ENCODE peak calls at places on chromosomes 13 and 19, in five cellular contexts. E is GM12878, G is H1, M is K562, P is HepG2. V is an unnamed sample.

GRCh38 chr19:55472463-55472862 is 4.0 kb upstream of the ZNF628 start:
- DNase-seq in P (peak), G (no peak), M (no peak), E (no peak), V (no peak)

GRCh38 chr19:6236310-6237291 is 43.2 kb downstream of the MLLT1 start:
- DNase-seq in E (no peak), G (no peak), P (no peak), M (no peak), V (no peak)

GRCh38 chr13:95191821-95192220 is 109.4 kb downstream of the ABCC4 start:
- DNase-seq in E (peak), G (peak), M (peak), P (peak), V (peak)

GRCh38 chr19:44807652-44808462 is 1.0 kb upstream of the BCAM start:
- DNase-seq in M (peak), E (no peak), G (no peak), P (peak), V (peak)

GRCh38 chr19:18388328-18389094 is 2.6 kb downstream of the GDF15 start:
- DNase-seq in E (peak), M (peak), P (peak), G (peak), V (peak)

GRCh38 chr13:36344173-36344572 is 2.0 kb downstream of the SPART start:
- DNase-seq in P (no peak), M (peak), G (no peak), E (no peak), V (no peak)

GRCh38 chr13:108408670-108409069 is 139.2 kb downstream of the TNFSF13B start:
- DNase-seq in G (no peak), E (no peak), P (no peak), M (no peak), V (no peak)

GRCh38 chr19:45955905-45956608 is 17.6 kb downstream of the NOVA2 start:
- DNase-seq in G (no peak), M (no peak), P (peak), E (no peak), V (no peak)

GRCh38 chr13:28723806-28724205 is 5.0 kb upstream of the SLC46A3 start:
- DNase-seq in P (no peak), M (no peak), G (no peak), E (no peak), V (no peak)

GRCh38 chr13:112688560-112689497 is 1.0 kb upstream of the ATP11A start:
- DNase-seq in P (peak), G (peak), E (no peak), M (no peak), V (peak)

GRCh38 chr19:6232567-6232966 is 47.2 kb downstream of the MLLT1 start:
- DNase-seq in P (no peak), G (no peak), M (no peak), E (no peak), V (no peak)

GRCh38 chr13:87954116-87954515 is 282.9 kb downstream of the SLITRK5 start:
- DNase-seq in P (no peak), G (no peak), M (no peak), E (no peak), V (no peak)

GRCh38 chr13:27619711-27620376 is 485 bp downstream of the LNX2 start:
- DNase-seq in G (no peak), E (no peak), P (peak), M (no peak), V (no peak)

GRCh38 chr19:33410915-33411401 is 37.4 kb downstream of the CEBPG start:
- DNase-seq in G (no peak), M (no peak), P (no peak), E (no peak), V (no peak)

GRCh38 chr13:20968745-20969144 is 66.2 kb upstream of the XPO4 start:
- DNase-seq in M (no peak), P (no peak), G (no peak), E (peak), V (no peak)

GRCh38 chr13:94433055-94433947 is 46.2 kb downstream of the DCT start:
- DNase-seq in E (no peak), M (peak), P (peak), G (peak), V (peak)

GRCh38 chr13:23684647-23685046 is 114.4 kb downstream of the TNFRSF19 start:
- DNase-seq in M (no peak), E (no peak), P (no peak), G (no peak), V (no peak)

GRCh38 chr13:27104606-27105005 is 67.0 kb downstream of the USP12 start:
- DNase-seq in P (no peak), E (no peak), G (no peak), M (no peak), V (no peak)

GRCh38 chr13:100147825-100148224 is 58.9 kb downstream of the PCCA start:
- DNase-seq in P (no peak), M (no peak), G (no peak), E (no peak), V (no peak)

GRCh38 chr13:97631158-97631557 is 197.2 kb downstream of the RAP2A start:
- DNase-seq in G (peak), P (no peak), E (no peak), M (no peak), V (peak)

GRCh38 chr13:114096811-114097503 is 35.5 kb downstream of the RASA3 start:
- DNase-seq in E (no peak), M (no peak), P (no peak), G (no peak), V (peak)

GRCh38 chr13:19767966-19768365 is 14.8 kb downstream of the PSPC1 start:
- DNase-seq in E (no peak), M (no peak), G (no peak), P (no peak), V (no peak)

GRCh38 chr19:29587518-29587986 is 18.5 kb upstream of the POP4 start:
- DNase-seq in E (peak), G (no peak), P (no peak), M (no peak), V (no peak)

GRCh38 chr19:33493401-33494275 is 28.0 kb downstream of the PEPD start:
- DNase-seq in G (no peak), E (no peak), M (no peak), P (no peak), V (no peak)

GRCh38 chr19:2494447-2495129 is 18.7 kb downstream of the GADD45B start:
- DNase-seq in E (no peak), P (no peak), G (no peak), M (peak), V (no peak)
- TF ChIP-seq ATF2 in E (no peak), P (no peak), G (no peak), M (no peak), V (no peak)

DNA sequence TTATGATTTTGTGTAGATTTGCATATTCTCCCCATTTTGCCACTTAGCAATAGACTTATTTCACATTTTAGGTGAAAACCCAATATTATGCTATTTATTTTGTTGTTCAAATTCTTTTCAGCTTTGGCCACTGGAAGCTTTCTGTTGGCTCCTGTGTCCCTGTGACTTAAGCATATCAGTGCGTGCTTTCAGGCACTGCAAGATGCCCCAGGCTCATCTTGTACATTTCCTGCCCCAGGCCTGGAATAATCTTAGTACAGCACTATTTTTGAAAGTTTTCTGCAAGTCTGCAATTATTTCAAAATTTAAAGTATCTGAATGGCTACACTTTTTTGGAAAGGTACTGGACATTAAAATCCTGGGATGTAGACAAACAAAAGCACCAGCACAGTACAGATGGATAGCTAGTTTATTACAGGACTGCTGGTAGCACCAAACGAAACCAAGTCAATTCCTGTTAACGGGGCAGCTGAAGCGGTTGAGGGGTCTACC is 3.5 kb upstream of the CCNP start:
- DNase-seq in G (no peak), E (no peak), M (no peak), P (no peak), V (no peak)
- TF ChIP-seq ATF2 in G (no peak), E (no peak), M (no peak), P (no peak), V (no peak)

GRCh38 chr19:4866595-4867424 is 657 bp downstream of the PLIN3 start:
- DNase-seq in E (no peak), G (peak), P (peak), M (peak), V (peak)
- TF ChIP-seq ATF2 in E (no peak), G (no peak), P (no peak), M (no peak), V (no peak)

GRCh38 chr13:80524447-80525215 is 183.7 kb upstream of the SPRY2 start:
- DNase-seq in E (no peak), M (peak), G (no peak), P (no peak), V (no peak)
- TF ChIP-seq ATF2 in E (no peak), M (no peak), G (no peak), P (no peak), V (no peak)

DNA sequence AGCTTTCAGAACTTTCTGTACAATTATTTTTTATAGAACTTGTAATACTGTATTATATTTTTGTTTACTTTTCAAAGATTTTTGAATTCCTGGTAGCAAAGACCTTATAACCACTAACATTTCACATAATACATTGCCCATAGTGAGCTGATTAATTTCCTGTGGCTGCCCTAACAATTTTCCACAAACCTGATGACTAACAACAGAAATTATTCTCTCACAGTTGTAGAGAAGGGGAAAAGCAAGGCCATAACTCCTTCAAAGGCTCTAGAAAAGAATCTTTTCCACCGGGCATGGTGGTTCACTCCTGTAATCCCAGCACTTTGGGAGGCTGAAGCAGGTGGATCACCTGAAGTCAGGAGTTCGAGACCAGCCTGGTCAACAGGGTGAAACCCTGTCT is 19.1 kb downstream of the KLF12 start:
- DNase-seq in P (no peak), E (no peak), M (no peak), G (no peak), V (no peak)
- TF ChIP-seq ATF2 in P (no peak), E (no peak), M (no peak), G (no peak), V (no peak)

DNA sequence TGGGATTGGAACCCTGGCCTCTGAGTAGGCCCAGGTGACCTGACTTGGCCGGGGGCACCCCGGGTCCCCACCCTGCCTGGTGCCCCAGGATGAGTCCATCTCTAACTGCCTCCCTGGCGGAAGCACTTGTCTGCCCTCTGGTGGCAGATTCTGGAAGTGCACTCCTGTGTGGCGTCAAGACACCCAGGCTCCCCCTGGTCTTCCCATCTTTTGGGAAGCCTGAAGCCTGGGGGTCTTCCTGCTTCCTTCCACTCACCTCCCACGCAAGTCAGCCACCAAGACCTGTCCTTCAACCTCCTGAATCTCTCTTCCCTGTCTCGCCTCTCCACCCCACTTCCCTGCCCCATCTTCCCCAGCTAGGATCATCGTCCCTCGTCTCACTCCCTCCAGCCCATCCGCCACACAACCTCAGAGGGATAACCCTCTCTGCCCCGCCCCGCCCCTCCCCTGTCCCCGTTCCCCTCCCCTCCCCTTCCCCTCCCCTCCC is 7.4 kb downstream of the RABAC1 start:
- DNase-seq in P (peak), E (no peak), M (peak), G (peak), V (peak)
- TF ChIP-seq ATF2 in P (no peak), E (no peak), M (no peak), G (no peak), V (no peak)

GRCh38 chr19:812049-812816 is 9.5 kb downstream of the PLPPR3 start:
- DNase-seq in P (no peak), M (peak), G (peak), E (no peak), V (no peak)
- TF ChIP-seq ATF2 in P (no peak), M (no peak), G (no peak), E (no peak), V (no peak)

GRCh38 chr13:71621152-71622124 is 245.6 kb downstream of the DACH1 start:
- DNase-seq in G (no peak), M (no peak), P (no peak), E (no peak), V (no peak)
- TF ChIP-seq ATF2 in G (no peak), M (no peak), P (no peak), E (no peak), V (no peak)

DNA sequence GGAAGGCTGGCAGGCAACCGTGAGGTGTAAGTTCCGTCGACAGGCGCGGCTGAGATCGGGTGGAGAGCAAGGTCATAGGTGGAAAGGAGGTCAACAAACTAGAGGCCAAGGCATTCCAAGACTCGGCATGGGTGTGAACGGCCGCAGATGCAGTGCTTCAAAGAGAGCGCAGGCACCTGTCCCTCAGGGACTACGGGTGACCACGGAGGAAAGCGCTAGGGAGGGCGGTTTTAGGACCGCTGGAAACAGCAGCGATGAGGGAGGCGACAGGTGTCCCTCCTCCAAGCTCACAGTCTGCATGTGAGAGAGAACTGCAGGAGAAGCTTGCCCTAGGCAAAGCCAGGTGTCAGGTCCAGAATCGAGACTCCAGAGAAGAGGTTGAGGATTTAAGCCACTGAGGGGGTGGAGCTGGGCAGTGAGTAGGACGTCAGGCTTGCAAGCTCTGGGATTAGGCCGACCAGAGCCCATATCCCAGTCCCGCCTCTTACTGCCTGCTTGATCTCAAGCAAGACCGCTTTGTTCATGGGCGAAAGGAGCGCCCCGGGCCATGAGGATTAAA is 1.6 kb upstream of the MLNR start:
- DNase-seq in M (no peak), G (peak), P (no peak), E (no peak), V (peak)
- TF ChIP-seq ATF2 in M (no peak), G (no peak), P (no peak), E (no peak), V (no peak)

V was measured in WTC11.